ENCODE peak calls at places on chromosomes 6 and 20, in four cellular contexts. A is AG10803, L is lower leg skin, I is WERI-Rb-1. P is an unnamed sample.

GRCh38 chr6:94045473-94045872 is 626.1 kb upstream of the EPHA7 start:
- DNase-seq in I (no peak), A (no peak), L (no peak), P (no peak)

GRCh38 chr20:37961016-37961415 is 58.1 kb downstream of the VSTM2L start:
- DNase-seq in I (no peak), L (no peak), A (no peak), P (no peak)

GRCh38 chr6:28643017-28643740 is 117.5 kb downstream of the GPX5 start:
- DNase-seq in I (peak; percentile 56), A (peak; percentile 67), L (no peak), P (no peak)

GRCh38 chr6:167855825-167856425 is 29.2 kb downstream of the AFDN start:
- DNase-seq in A (peak; percentile 86), I (no peak), L (no peak), P (no peak)

GRCh38 chr6:93562566-93562965 is 143.2 kb upstream of the EPHA7 start:
- DNase-seq in L (no peak), I (no peak), A (no peak), P (no peak)

GRCh38 chr6:37057128-37057471 is 51.6 kb downstream of the FGD2 start:
- DNase-seq in L (no peak), I (no peak), A (no peak), P (no peak)

GRCh38 chr6:149075616-149076354 is 241.7 kb upstream of the TAB2 start:
- DNase-seq in L (no peak), A (peak; percentile 24), I (no peak), P (no peak)

GRCh38 chr20:41359541-41360011 is 7.0 kb downstream of the EMILIN3 start:
- DNase-seq in A (no peak), L (no peak), I (peak; percentile 63), P (no peak)

GRCh38 chr6:53825514-53826321 is 30.9 kb downstream of the LRRC1 start:
- DNase-seq in A (peak; percentile 51), I (no peak), L (no peak), P (no peak)

GRCh38 chr6:53824714-53825113 is 29.9 kb downstream of the LRRC1 start:
- DNase-seq in I (no peak), L (no peak), A (no peak), P (no peak)

GRCh38 chr6:53818845-53819609 is 24.2 kb downstream of the LRRC1 start:
- DNase-seq in A (no peak), I (no peak), L (no peak), P (no peak)

GRCh38 chr6:53827485-53827884 is 32.7 kb downstream of the LRRC1 start:
- DNase-seq in L (no peak), I (no peak), A (no peak), P (no peak)

GRCh38 chr6:53822355-53823115 is 27.7 kb downstream of the LRRC1 start:
- DNase-seq in I (no peak), A (no peak), L (no peak), P (no peak)
- H3K4me3 ChIP-seq in I (no peak overlapping the region), A (no peak overlapping the region), L (no peak overlapping the region), P (no peak overlapping the region)

GRCh38 chr20:1324598-1325172 is 4.3 kb downstream of the SDCBP2 start:
- DNase-seq in L (no peak), I (no peak), A (peak; percentile 68), P (peak; percentile 73)
- TF ChIP-seq CTCF in L (no peak), I (no peak), A (no peak), P (no peak)

GRCh38 chr6:2842139-2842552 is 483 bp upstream of the SERPINB1 start:
- DNase-seq in A (no peak), L (no peak), I (no peak), P (no peak)

GRCh38 chr6:2846873-2847224 is 5.2 kb upstream of the SERPINB1 start:
- DNase-seq in I (no peak), L (no peak), A (no peak), P (no peak)

GRCh38 chr6:2843138-2843740 is 1.6 kb upstream of the SERPINB1 start:
- DNase-seq in A (peak; percentile 80), L (no peak), I (no peak), P (no peak)

GRCh38 chr6:2848851-2849250 is 7.2 kb upstream of the SERPINB1 start:
- DNase-seq in L (no peak), I (no peak), A (no peak), P (no peak)

DNA sequence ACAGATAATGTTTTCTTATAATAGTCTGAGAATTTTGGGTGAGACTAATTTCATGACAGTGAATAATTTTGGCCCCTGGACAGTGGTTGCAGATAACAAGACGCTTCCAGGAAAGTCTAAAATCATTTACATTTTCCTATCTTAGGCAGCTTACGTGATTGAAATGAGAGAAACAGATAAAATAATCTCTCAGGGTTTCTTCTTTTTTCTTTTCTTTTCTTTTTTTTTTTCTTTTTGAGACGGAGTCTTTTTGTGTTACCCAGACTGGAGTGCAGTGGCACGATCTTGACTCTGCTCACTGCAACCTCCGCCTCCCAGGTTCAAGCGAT is 4.2 kb upstream of the SERPINB1 start:
- DNase-seq in A (no peak), L (no peak), I (no peak), P (no peak)
- H3K4me3 ChIP-seq in A (no peak overlapping the region), L (no peak overlapping the region), I (no peak overlapping the region), P (no peak overlapping the region)

GRCh38 chr20:50569864-50570836 is 60.0 kb downstream of the PTPN1 start:
- DNase-seq in I (peak; percentile 24), A (no peak), L (no peak), P (peak; percentile 61)
- TF ChIP-seq CTCF in I (peak; percentile 68), A (peak; percentile 47), L (no peak), P (no peak)

DNA sequence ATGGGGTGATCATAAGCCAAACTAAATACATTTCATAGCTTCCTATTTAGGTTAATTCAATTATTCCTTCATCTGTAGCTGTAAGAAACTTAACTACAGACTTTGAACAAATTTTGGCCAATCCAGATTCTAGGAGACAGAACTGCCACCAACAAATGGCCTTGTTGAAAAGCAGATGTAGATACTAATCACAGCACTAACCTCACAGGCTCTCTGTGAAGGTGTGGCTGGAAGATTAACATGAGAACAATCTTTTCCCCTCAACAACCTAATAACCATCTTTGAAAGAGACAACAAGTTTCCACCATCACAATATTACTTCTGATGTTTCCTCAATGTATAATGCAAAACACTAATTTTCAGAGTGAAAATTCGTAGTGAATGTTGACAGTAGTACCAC is 87.8 kb downstream of the SESN1 start:
- DNase-seq in I (no peak), L (no peak), A (no peak), P (no peak)
- H3K4me3 ChIP-seq in I (no peak overlapping the region), L (no peak overlapping the region), A (no peak overlapping the region), P (peak overlapping the region; percentile 99)